ENCODE peak calls at places on chromosomes 16 and 17, in ten cellular contexts. I is stomach, H is kidney, T is left ventricle myocardium inferior, S is right cardiac atrium, Y is heart right ventricle, F is H9, Z is PC-9, L is hepatocyte, W is breast epithelium. E is an unnamed sample. For H3K9me3 and H3K4me1, the result is how much of the 10 kb centered on the place peaks cover.

GRCh38 chr17:77033892-77034404 is 106.8 kb upstream of the SEC14L1 start:
- DNase-seq in I (no peak), H (no peak), T (no peak), S (no peak), Y (no peak), F (no peak), Z (no peak), L (no peak), W (no peak), E (no peak)

GRCh38 chr16:2814757-2815298 is 2.2 kb upstream of the PRSS21 start:
- DNase-seq in I (no peak), H (no peak), T (no peak), S (no peak), Y (no peak), F (no peak), Z (no peak), L (no peak), W (no peak), E (no peak)

GRCh38 chr16:15925631-15926030 is 23.8 kb upstream of the ABCC1 start:
- DNase-seq in I (no peak), H (no peak), T (no peak), S (no peak), Y (no peak), F (no peak), Z (no peak), L (no peak), W (no peak), E (no peak)

GRCh38 chr16:29312835-29313558 is 93.5 kb downstream of the NPIPB11 start:
- DNase-seq in I (no peak), H (no peak), T (no peak), S (peak), Y (no peak), F (no peak), Z (no peak), L (no peak), W (no peak), E (peak)

GRCh38 chr17:77086433-77087010 is 54.2 kb upstream of the SEC14L1 start:
- DNase-seq in I (peak), H (peak), T (peak), S (peak), Y (peak), F (peak), Z (peak), L (peak), W (peak), E (peak)

GRCh38 chr16:88599825-88600538 is 29.8 kb downstream of the ZC3H18 start:
- DNase-seq in I (no peak), H (no peak), T (peak), S (peak), Y (no peak), F (no peak), Z (no peak), L (no peak), W (no peak), E (peak)

GRCh38 chr17:31745964-31746650 is 112.9 kb downstream of the COPRS start:
- DNase-seq in I (no peak), H (no peak), T (no peak), S (no peak), Y (no peak), F (no peak), Z (no peak), L (no peak), W (no peak), E (no peak)

GRCh38 chr17:50180593-50180992 is 14.8 kb downstream of the SGCA start:
- DNase-seq in I (no peak), H (peak), T (no peak), S (peak), Y (no peak), F (no peak), Z (no peak), L (no peak), W (no peak), E (no peak)

GRCh38 chr16:78184554-78185183 is 85.2 kb downstream of the WWOX start:
- DNase-seq in I (no peak), H (no peak), T (no peak), S (no peak), Y (no peak), F (no peak), Z (no peak), L (peak), W (no peak), E (no peak)

GRCh38 chr17:63854709-63855108 is 12.2 kb upstream of the SMARCD2 start:
- DNase-seq in I (no peak), H (peak), T (no peak), S (no peak), Y (no peak), F (no peak), Z (no peak), L (no peak), W (no peak), E (no peak)

GRCh38 chr17:50479522-50480141 is 972 bp downstream of the RSAD1 start:
- DNase-seq in I (peak), H (peak), T (peak), S (peak), Y (peak), F (peak), Z (peak), L (peak), W (peak), E (peak)

GRCh38 chr16:4371481-4372314 is at the start of gene VASN:
- DNase-seq in I (peak), H (peak), T (peak), S (peak), Y (peak), F (peak), Z (peak), L (peak), W (peak), E (peak)

DNA sequence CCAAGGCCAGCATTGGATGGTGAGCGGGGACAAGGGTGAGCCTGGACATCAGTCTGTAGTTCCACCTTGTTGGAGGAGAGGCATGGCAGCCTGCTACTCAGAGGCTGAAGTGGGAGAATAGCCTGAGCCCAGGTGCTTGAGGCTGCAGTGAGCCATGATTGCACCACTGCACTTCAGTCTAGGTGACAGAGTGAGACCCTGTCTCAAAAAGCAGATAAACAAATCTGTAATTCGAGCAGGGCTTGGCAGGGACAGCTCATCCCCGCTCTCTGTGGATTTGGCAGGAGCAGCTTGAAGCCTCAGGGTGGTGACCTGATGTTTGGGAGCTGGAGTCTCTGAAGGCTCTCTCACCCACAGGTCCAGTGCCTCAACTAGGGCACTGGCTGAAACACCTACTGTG is 38.6 kb upstream of the ZCCHC14 start:
- DNase-seq in I (no peak), H (no peak), T (no peak), S (no peak), Y (no peak), F (no peak), Z (no peak), L (no peak), W (no peak), E (no peak)
- H3K9me3 ChIP-seq in I (under half), H (under half), T (under half), S (under half), Y (under half), F (under half), Z (under half), L (under half), W (under half), E (under half)

DNA sequence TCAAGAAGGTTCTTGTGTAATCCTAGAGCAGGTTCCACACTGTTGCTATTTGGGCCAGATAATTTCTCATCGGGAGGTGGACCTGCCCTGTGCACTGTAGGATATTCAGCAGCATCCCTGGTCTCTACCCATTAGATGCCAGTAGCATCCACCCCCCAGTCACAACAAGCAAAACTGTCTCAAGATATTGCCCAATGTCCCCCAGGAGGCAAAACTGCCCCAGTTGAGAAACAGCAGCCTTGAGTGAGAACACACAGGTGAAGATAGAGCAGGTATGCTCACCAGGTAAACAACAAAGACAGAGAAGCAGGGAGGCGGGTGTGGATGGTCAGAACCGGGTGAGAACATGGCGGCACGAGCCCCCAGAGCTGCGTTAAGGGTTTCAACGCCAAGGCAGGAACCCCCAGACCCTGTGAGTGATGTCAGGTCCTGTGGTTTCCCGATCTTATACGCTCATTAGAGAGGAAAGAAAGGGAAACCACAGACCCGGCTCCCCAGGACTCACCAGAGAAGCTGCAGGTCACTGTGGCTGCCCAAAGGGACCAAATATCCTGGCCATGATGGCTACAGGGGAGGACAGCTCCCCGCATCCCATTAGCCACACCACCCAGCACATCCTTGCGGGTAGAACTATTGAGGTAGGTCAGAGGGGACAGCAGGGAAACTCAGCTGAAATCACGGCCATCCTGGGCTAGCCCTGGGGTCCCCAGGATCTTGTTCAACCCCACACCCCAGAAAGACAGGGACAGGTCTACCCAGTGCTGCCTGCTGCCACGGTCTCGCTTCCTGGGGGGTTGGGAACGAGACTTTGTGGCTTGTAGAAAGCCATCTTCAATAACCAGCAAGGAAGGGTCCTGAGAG is 21.2 kb downstream of the CDC42EP4 start:
- DNase-seq in I (no peak), H (no peak), T (no peak), S (peak), Y (no peak), F (peak), Z (no peak), L (no peak), W (no peak), E (no peak)
- H3K4me1 ChIP-seq in I (half or more), H (under half), T (half or more), S (half or more), Y (half or more), F (under half), Z (half or more), L (half or more), W (under half), E (under half)

GRCh38 chr17:82239401-82239925 is 10.6 kb downstream of the SLC16A3 start:
- DNase-seq in I (no peak), H (no peak), T (no peak), S (peak), Y (no peak), F (no peak), Z (no peak), L (no peak), W (no peak), E (no peak)
- H3K27ac ChIP-seq in I (peak), H (no peak), T (peak), S (no peak), Y (peak), F (no peak), Z (no peak), L (no peak), W (peak), E (peak)

GRCh38 chr16:35449663-35450062 is 1990.3 kb downstream of the TP53TG3F start:
- DNase-seq in I (no peak), H (no peak), T (no peak), S (no peak), Y (no peak), F (no peak), Z (no peak), L (no peak), W (no peak), E (no peak)

GRCh38 chr16:35452471-35452870 is 1993.1 kb downstream of the TP53TG3F start:
- DNase-seq in I (no peak), H (no peak), T (no peak), S (no peak), Y (no peak), F (no peak), Z (no peak), L (no peak), W (no peak), E (no peak)

GRCh38 chr16:35447010-35447558 is 1987.7 kb downstream of the TP53TG3F start:
- DNase-seq in I (no peak), H (no peak), T (no peak), S (no peak), Y (no peak), F (no peak), Z (no peak), L (no peak), W (no peak), E (no peak)

DNA sequence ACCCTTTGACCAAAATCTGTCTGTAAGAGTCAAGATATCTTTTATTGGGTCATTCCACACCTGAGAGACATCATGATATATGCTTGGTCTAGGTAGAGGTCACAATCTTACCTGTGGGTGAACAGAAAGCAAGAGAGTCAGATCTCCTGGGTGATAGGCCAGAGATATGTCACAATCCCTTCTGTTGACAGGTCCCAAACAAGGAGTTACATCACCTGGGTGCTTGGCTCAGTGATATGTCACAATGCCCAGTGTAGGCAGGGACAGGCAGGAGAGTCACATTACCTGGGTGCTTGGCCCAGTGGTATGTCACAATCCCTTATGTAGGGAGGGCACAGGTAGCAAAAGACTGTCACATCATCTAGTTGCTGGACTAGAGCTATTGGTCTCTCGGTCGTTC is 1991.2 kb downstream of the TP53TG3F start:
- DNase-seq in I (no peak), H (no peak), T (no peak), S (no peak), Y (no peak), F (no peak), Z (no peak), L (no peak), W (no peak), E (no peak)
- H3K9me3 ChIP-seq in I (half or more), H (under half), T (half or more), S (under half), Y (under half), F (half or more), Z (under half), L (under half), W (under half), E (half or more)

GRCh38 chr17:10055251-10055975 is 143.0 kb downstream of the GAS7 start:
- DNase-seq in I (no peak), H (no peak), T (no peak), S (peak), Y (no peak), F (no peak), Z (no peak), L (no peak), W (no peak), E (no peak)
- H3K4me1 ChIP-seq in I (under half), H (under half), T (half or more), S (under half), Y (under half), F (under half), Z (under half), L (under half), W (under half), E (under half)

GRCh38 chr17:78124081-78124835 is 4.3 kb downstream of the TMC6 start:
- DNase-seq in I (no peak), H (peak), T (no peak), S (peak), Y (no peak), F (no peak), Z (no peak), L (no peak), W (no peak), E (no peak)
- H3K27ac ChIP-seq in I (peak), H (no peak), T (peak), S (no peak), Y (peak), F (no peak), Z (no peak), L (no peak), W (no peak), E (peak)

E was measured in left lung.